ENCODE peak calls at places on chromosomes 4 and X, in ten cellular contexts. D is stomach; X is IMR-90; P is ascending aorta; K is kidney; A is tibial nerve; O is suprapubic skin; Z is naive thymus-derived CD4-positive, alpha-beta T cell; G is neuronal stem cell; T is effector memory CD4-positive, alpha-beta T cell. S is an unnamed sample.
A peak's percentile ranks its signal among the peaks of the same experiment; 100 is the strongest.

GRCh38 chr4:82219346-82219745 is 154.4 kb downstream of the HNRNPD start:
- DNase-seq in D (no peak), X (no peak), P (no peak), K (no peak), A (no peak), O (no peak), Z (no peak), G (no peak), T (no peak), S (no peak)

GRCh38 chrX:3362956-3363355 is 16.5 kb upstream of the MXRA5 start:
- DNase-seq in D (no peak), X (no peak), P (no peak), K (no peak), A (no peak), O (no peak), Z (no peak), G (no peak), T (no peak), S (no peak)

GRCh38 chr4:47519239-47519883 is 34.3 kb downstream of the ATP10D start:
- DNase-seq in D (no peak), X (no peak), P (no peak), K (no peak), A (no peak), O (no peak), Z (no peak), G (no peak), T (no peak), S (no peak)

GRCh38 chr4:145589923-145590702 is 29.1 kb upstream of the MMAA start:
- DNase-seq in D (no peak), X (no peak), P (no peak), K (no peak), A (no peak), O (no peak), Z (no peak), G (no peak), T (no peak), S (no peak)

GRCh38 chr4:84750260-84750955 is 167.5 kb downstream of the CDS1 start:
- DNase-seq in D (no peak), X (peak; percentile 65), P (no peak), K (no peak), A (no peak), O (no peak), Z (no peak), G (peak; percentile 11), T (no peak), S (no peak)

GRCh38 chr4:79823148-79823763 is 249.8 kb downstream of the ANTXR2 start:
- DNase-seq in D (no peak), X (peak; percentile 58), P (no peak), K (no peak), A (no peak), O (no peak), Z (no peak), G (no peak), T (no peak), S (no peak)

GRCh38 chr4:80361329-80361900 is 25.9 kb downstream of the CFAP299 start:
- DNase-seq in D (no peak), X (peak; percentile 41), P (no peak), K (no peak), A (no peak), O (no peak), Z (no peak), G (no peak), T (no peak), S (no peak)

GRCh38 chr4:150943831-150944230 is 71.3 kb downstream of the LRBA start:
- DNase-seq in D (no peak), X (no peak), P (no peak), K (no peak), A (no peak), O (no peak), Z (no peak), G (no peak), T (no peak), S (no peak)

GRCh38 chr4:152374153-152374552 is 161.7 kb downstream of the FBXW7 start:
- DNase-seq in D (no peak), X (no peak), P (no peak), K (no peak), A (no peak), O (no peak), Z (no peak), G (no peak), T (no peak), S (no peak)

GRCh38 chrX:318068-318738 is 393 bp downstream of the GTPBP6 start:
- DNase-seq in D (peak; percentile 99), X (peak; percentile 97), P (peak; percentile 97), K (peak; percentile 99), A (peak; percentile 100), O (peak; percentile 100), Z (peak; percentile 92), G (peak; percentile 99), T (peak; percentile 99), S (peak; percentile 98)

GRCh38 chr4:15396157-15396800 is 31.6 kb upstream of the C1QTNF7 start:
- DNase-seq in D (peak; percentile 32), X (peak; percentile 48), P (no peak), K (peak; percentile 59), A (no peak), O (no peak), Z (peak; percentile 44), G (peak; percentile 38), T (no peak), S (no peak)

GRCh38 chrX:41922694-41923171 is 621 bp downstream of the CASK start:
- DNase-seq in D (no peak), X (no peak), P (no peak), K (peak; percentile 73), A (no peak), O (peak; percentile 69), Z (peak; percentile 32), G (no peak), T (no peak), S (no peak)

GRCh38 chr4:18942874-18943273 is 921.3 kb upstream of the LCORL start:
- DNase-seq in D (no peak), X (no peak), P (no peak), K (no peak), A (no peak), O (no peak), Z (no peak), G (no peak), T (no peak), S (no peak)

GRCh38 chr4:143618811-143619210 is 81.7 kb downstream of the FREM3 start:
- DNase-seq in D (no peak), X (no peak), P (no peak), K (no peak), A (no peak), O (no peak), Z (no peak), G (no peak), T (no peak), S (no peak)

GRCh38 chr4:76697129-76697803 is 200.7 kb downstream of the SOWAHB start:
- DNase-seq in D (no peak), X (no peak), P (no peak), K (no peak), A (no peak), O (no peak), Z (no peak), G (no peak), T (no peak), S (no peak)

GRCh38 chr4:1244081-1244977 is 4.6 kb downstream of the CTBP1 start:
- DNase-seq in D (no peak), X (no peak), P (no peak), K (peak; percentile 79), A (peak; percentile 1), O (peak; percentile 68), Z (no peak), G (no peak), T (no peak), S (no peak)

GRCh38 chr4:1246111-1246881 is 2.6 kb downstream of the CTBP1 start:
- DNase-seq in D (no peak), X (no peak), P (no peak), K (peak; percentile 78), A (no peak), O (peak; percentile 66), Z (peak; percentile 21), G (no peak), T (no peak), S (peak; percentile 54)

GRCh38 chr4:1244978-1245471 is 3.9 kb downstream of the CTBP1 start:
- DNase-seq in D (no peak), X (no peak), P (no peak), K (no peak), A (peak; percentile 9), O (peak; percentile 55), Z (no peak), G (no peak), T (no peak), S (no peak)

GRCh38 chr4:1246901-1247810 is 1.8 kb downstream of the CTBP1 start:
- DNase-seq in D (no peak), X (no peak), P (no peak), K (peak; percentile 79), A (no peak), O (peak; percentile 66), Z (peak; percentile 38), G (no peak), T (no peak), S (no peak)

GRCh38 chr4:1245481-1246051 is 3.4 kb downstream of the CTBP1 start:
- DNase-seq in D (no peak), X (no peak), P (no peak), K (peak; percentile 72), A (peak; percentile 10), O (peak; percentile 59), Z (peak; percentile 20), G (no peak), T (no peak), S (no peak)
- H3K36me3 ChIP-seq in D (peaks cover 12% of the 10 kb centered on the region), X (peaks cover 18% of the 10 kb centered on the region), P (peaks cover 13% of the 10 kb centered on the region), K (peaks cover 6% of the 10 kb centered on the region), A (no peaks in the 10 kb centered on the region), O (peaks cover 11% of the 10 kb centered on the region), Z (no peaks in the 10 kb centered on the region), G (peaks cover 19% of the 10 kb centered on the region), T (peaks cover 6% of the 10 kb centered on the region), S (no peaks in the 10 kb centered on the region)

DNA sequence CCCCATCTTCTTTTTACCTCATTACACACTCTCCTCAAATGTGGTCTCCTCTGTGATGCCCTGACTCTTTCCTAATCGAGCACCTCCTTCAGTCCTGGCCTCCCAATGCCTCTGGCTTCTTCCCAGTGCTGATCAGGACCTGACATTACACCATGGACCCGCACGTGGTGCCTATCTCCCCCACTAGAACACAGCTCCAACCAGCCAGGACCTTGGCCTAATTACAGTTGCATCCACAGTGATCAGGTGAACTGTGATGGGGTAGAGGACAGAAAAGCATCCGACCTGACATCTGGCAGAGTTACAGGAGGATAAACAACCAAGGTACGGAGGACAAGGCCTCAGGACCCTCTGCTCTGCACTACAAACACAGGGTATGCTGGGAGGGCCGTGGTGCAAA is 12.4 kb downstream of the LYAR start:
- DNase-seq in D (no peak), X (no peak), P (no peak), K (no peak), A (no peak), O (no peak), Z (no peak), G (no peak), T (no peak), S (no peak)
- H3K36me3 ChIP-seq in D (peaks cover 99% of the 10 kb centered on the region), X (peaks cover 39% of the 10 kb centered on the region), P (peaks cover 84% of the 10 kb centered on the region), K (peaks cover 30% of the 10 kb centered on the region), A (peaks cover 4% of the 10 kb centered on the region), O (peaks cover 87% of the 10 kb centered on the region), Z (peaks cover 43% of the 10 kb centered on the region), G (peaks cover 36% of the 10 kb centered on the region), T (peaks cover 72% of the 10 kb centered on the region), S (peaks cover 40% of the 10 kb centered on the region)

GRCh38 chr4:1985780-1986577 is 22.8 kb downstream of the NELFA start:
- DNase-seq in D (no peak), X (no peak), P (no peak), K (no peak), A (no peak), O (no peak), Z (no peak), G (no peak), T (no peak), S (no peak)
- H3K36me3 ChIP-seq in D (peaks cover 100% of the 10 kb centered on the region), X (peaks cover 77% of the 10 kb centered on the region), P (peaks cover 99% of the 10 kb centered on the region), K (peaks cover 48% of the 10 kb centered on the region), A (peaks cover 2% of the 10 kb centered on the region), O (peaks cover 96% of the 10 kb centered on the region), Z (no peaks in the 10 kb centered on the region), G (peaks cover 56% of the 10 kb centered on the region), T (peaks cover 98% of the 10 kb centered on the region), S (peaks cover 11% of the 10 kb centered on the region)

GRCh38 chr4:5798946-5799345 is 87.9 kb downstream of the EVC start:
- DNase-seq in D (no peak), X (no peak), P (no peak), K (no peak), A (no peak), O (peak; percentile 33), Z (no peak), G (no peak), T (no peak), S (no peak)
- H3K36me3 ChIP-seq in D (peaks cover 63% of the 10 kb centered on the region), X (peaks cover 59% of the 10 kb centered on the region), P (peaks cover 75% of the 10 kb centered on the region), K (peaks cover 48% of the 10 kb centered on the region), A (no peaks in the 10 kb centered on the region), O (peaks cover 50% of the 10 kb centered on the region), Z (no peaks in the 10 kb centered on the region), G (peaks cover 15% of the 10 kb centered on the region), T (no peaks in the 10 kb centered on the region), S (no peaks in the 10 kb centered on the region)

S was measured in lung.